ENCODE peak calls at places on chromosome 22, in five cellular contexts. X is mammary epithelial cell, R is heart left ventricle, J is AG04450, F is A549. G is an unnamed sample.

GRCh38 chr22:49400866-49401598 is 426.6 kb downstream of the BRD1 start:
- DNase-seq in R (no peak), J (no peak), X (no peak), F (no peak), G (no peak)

GRCh38 chr22:24390156-24390555 is 37.2 kb upstream of the ADORA2A start:
- DNase-seq in R (no peak), F (no peak), J (no peak), X (no peak), G (no peak)

GRCh38 chr22:27170491-27170890 is 513.1 kb downstream of the MIAT start:
- DNase-seq in F (peak), R (no peak), J (no peak), X (no peak), G (peak)

GRCh38 chr22:49734882-49735281 is 92.8 kb downstream of the BRD1 start:
- DNase-seq in J (no peak), R (peak), F (no peak), X (no peak), G (no peak)

GRCh38 chr22:29217827-29218757 is 12.4 kb downstream of the EMID1 start:
- DNase-seq in R (no peak), F (no peak), J (no peak), X (no peak), G (no peak)

GRCh38 chr22:37229805-37230672 is 14.0 kb downstream of the RAC2 start:
- DNase-seq in X (peak), R (no peak), F (no peak), J (no peak), G (peak)

GRCh38 chr22:49294656-49295464 is 532.8 kb downstream of the BRD1 start:
- DNase-seq in J (no peak), R (no peak), F (no peak), X (no peak), G (no peak)

GRCh38 chr22:32562916-32563315 is 88.3 kb downstream of the FBXO7 start:
- DNase-seq in J (no peak), X (no peak), R (no peak), F (no peak), G (no peak)

GRCh38 chr22:35522571-35523149 is 18.0 kb upstream of the RASD2 start:
- DNase-seq in J (no peak), X (no peak), R (no peak), F (no peak), G (no peak)

GRCh38 chr22:19270873-19271272 is 20.6 kb downstream of the CLTCL1 start:
- DNase-seq in R (no peak), X (no peak), J (no peak), F (no peak), G (no peak)

GRCh38 chr22:36806824-36807223 is 10.0 kb downstream of the PVALB start:
- DNase-seq in J (no peak), F (no peak), R (no peak), X (no peak), G (no peak)

GRCh38 chr22:26318975-26319374 is 110.1 kb upstream of the ASPHD2 start:
- DNase-seq in F (no peak), J (no peak), X (peak), R (no peak), G (peak)

GRCh38 chr22:31973739-31974138 is 29.4 kb downstream of the YWHAH start:
- DNase-seq in R (peak), F (no peak), X (no peak), J (no peak), G (peak)

GRCh38 chr22:43886231-43886630 is 5.6 kb downstream of the PNPLA5 start:
- DNase-seq in F (no peak), X (no peak), J (no peak), R (no peak), G (no peak)

GRCh38 chr22:37115032-37115431 is 5.5 kb upstream of the TMPRSS6 start:
- DNase-seq in R (no peak), F (no peak), J (no peak), X (no peak), G (no peak)

GRCh38 chr22:35911877-35912276 is 116.7 kb downstream of the RBFOX2 start:
- DNase-seq in J (no peak), X (no peak), F (no peak), R (no peak), G (no peak)

GRCh38 chr22:19962909-19963806 is 21.5 kb upstream of the TXNRD2 start:
- DNase-seq in R (no peak), J (no peak), F (no peak), X (peak), G (peak)

GRCh38 chr22:19473578-19473977 is 5.4 kb downstream of the UFD1 start:
- DNase-seq in R (no peak), J (no peak), F (peak), X (no peak), G (peak)

GRCh38 chr22:43955883-43956286 is 643 bp downstream of the SAMM50 start:
- DNase-seq in F (no peak), J (no peak), X (no peak), R (no peak), G (peak)

GRCh38 chr22:20299736-20300136 is 20.1 kb downstream of the DGCR6L start:
- DNase-seq in R (no peak), F (no peak), X (peak), J (no peak), G (peak)

GRCh38 chr22:31983911-31984661 is 39.8 kb downstream of the YWHAH start:
- DNase-seq in J (no peak), R (no peak), F (no peak), X (no peak), G (no peak)

GRCh38 chr22:27662359-27663030 is 139.1 kb downstream of the MN1 start:
- DNase-seq in F (no peak), X (no peak), J (no peak), R (peak), G (no peak)

GRCh38 chr22:32602154-32602553 is 127.5 kb downstream of the FBXO7 start:
- DNase-seq in J (no peak), F (no peak), R (no peak), X (no peak), G (no peak)

GRCh38 chr22:29994027-29994715 is 86.1 kb upstream of the HORMAD2 start:
- DNase-seq in X (peak), J (no peak), R (no peak), F (peak), G (no peak)

GRCh38 chr22:43798492-43798891 is 13.6 kb downstream of the EFCAB6 start:
- DNase-seq in J (no peak), X (no peak), F (no peak), R (no peak), G (no peak)

GRCh38 chr22:50481440-50482106 is at the start of gene ADM2:
- DNase-seq in R (no peak), J (no peak), F (no peak), X (no peak), G (peak)

GRCh38 chr22:39182478-39183030 is 30.1 kb upstream of the CBX7 start:
- DNase-seq in J (no peak), F (no peak), X (no peak), R (no peak), G (no peak)

GRCh38 chr22:20117656-20118571 is 888 bp upstream of the TRMT2A start:
- DNase-seq in J (no peak), X (no peak), F (no peak), R (peak), G (peak)

GRCh38 chr22:19226428-19226827 is 47.9 kb upstream of the SLC25A1 start:
- DNase-seq in X (no peak), R (no peak), F (no peak), J (no peak), G (no peak)

GRCh38 chr22:38452373-38453064 is 2.5 kb downstream of the KCNJ4 start:
- DNase-seq in J (no peak), F (no peak), R (peak), X (no peak), G (peak)

GRCh38 chr22:20430101-20430640 is 7.5 kb downstream of the SCARF2 start:
- DNase-seq in J (no peak), F (no peak), R (no peak), X (no peak), G (no peak)

GRCh38 chr22:49546811-49547585 is 280.7 kb downstream of the BRD1 start:
- DNase-seq in R (no peak), F (no peak), J (no peak), X (no peak), G (no peak)

GRCh38 chr22:50278956-50279619 is 8.9 kb upstream of the MAPK11 start:
- DNase-seq in R (no peak), J (no peak), X (no peak), F (no peak), G (no peak)

GRCh38 chr22:45311033-45311531 is 1.3 kb downstream of the FAM118A start:
- DNase-seq in F (no peak), R (no peak), X (no peak), J (no peak), G (no peak)
- H3K4me3 ChIP-seq in F (no peak), R (peak), X (peak), J (peak), G (peak)

GRCh38 chr22:42342426-42343135 is 72.1 kb upstream of the TCF20 start:
- DNase-seq in F (no peak), J (no peak), X (no peak), R (no peak), G (no peak)
- H3K4me3 ChIP-seq in F (peak), J (peak), X (peak), R (peak), G (peak)

DNA sequence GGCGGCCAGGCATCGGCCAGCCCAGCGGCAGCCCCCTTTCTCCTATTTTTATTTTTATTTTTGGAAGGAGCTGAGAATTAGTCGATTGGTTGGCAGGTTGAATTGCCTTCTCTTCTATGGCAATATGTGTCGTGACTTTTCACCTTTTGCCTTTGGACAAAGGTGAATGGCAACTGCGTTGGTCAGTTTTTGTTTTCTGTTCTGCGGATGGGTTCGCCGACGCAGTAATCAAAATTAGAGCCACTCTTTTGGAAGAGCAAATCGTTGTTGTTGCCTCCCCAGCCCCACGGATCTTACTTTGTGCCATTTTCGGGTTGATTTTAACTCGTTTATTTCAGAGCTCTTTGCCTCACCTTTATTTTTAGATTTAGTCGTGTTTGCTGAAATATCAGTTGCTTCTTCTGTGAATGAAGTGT is 1.5 kb downstream of the CECR2 start:
- DNase-seq in X (no peak), R (no peak), F (no peak), J (no peak), G (no peak)
- H3K4me3 ChIP-seq in X (no peak), R (peak), F (peak), J (no peak), G (peak)

GRCh38 chr22:42720263-42721044 is at the start of gene A4GALT:
- DNase-seq in R (peak), F (no peak), J (no peak), X (no peak), G (no peak)

GRCh38 chr22:42719656-42720262 is 911 bp downstream of the A4GALT start:
- DNase-seq in R (peak), X (no peak), J (no peak), F (no peak), G (no peak)

GRCh38 chr22:42724062-42724461 is 3.4 kb upstream of the A4GALT start:
- DNase-seq in J (no peak), F (no peak), X (no peak), R (peak), G (no peak)

GRCh38 chr22:42719133-42719532 is 1.5 kb downstream of the A4GALT start:
- DNase-seq in X (no peak), J (no peak), R (peak), F (no peak), G (no peak)

GRCh38 chr22:42721045-42721434 is 370 bp upstream of the A4GALT start:
- DNase-seq in F (no peak), X (no peak), J (no peak), R (peak), G (no peak)
- H3K4me3 ChIP-seq in F (peak), X (peak), J (peak), R (peak), G (peak)

DNA sequence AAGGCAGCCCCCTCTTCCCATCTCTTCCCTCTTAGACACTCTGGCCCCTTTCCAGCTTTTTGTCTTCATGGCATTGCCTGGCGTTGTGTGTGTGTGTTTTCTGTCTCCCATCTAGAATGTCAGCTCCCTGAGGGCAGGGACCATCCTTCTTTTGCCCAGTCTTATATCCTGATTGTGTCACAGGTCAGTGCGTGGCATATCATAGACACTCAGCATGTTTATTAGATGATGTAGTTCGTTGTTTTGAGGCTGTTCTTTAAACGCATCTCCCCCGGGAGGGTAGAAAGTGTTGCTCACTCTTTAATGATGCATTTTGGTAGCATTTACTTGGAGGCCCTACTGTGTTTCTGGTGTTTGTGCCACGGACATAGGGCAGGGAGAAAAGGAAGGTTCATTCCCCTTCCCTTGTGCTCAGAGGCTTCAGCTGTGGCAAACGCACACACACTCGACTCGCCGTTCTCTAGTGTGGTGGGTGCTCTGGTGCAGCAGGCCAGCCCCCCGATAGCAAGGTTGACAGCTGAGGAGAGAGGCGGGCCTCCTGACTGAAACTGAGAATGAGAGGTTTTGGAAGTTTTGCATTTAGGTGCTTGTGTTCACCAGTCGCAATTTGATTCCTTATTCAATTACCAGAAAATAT is 60.2 kb downstream of the TNRC6B start:
- DNase-seq in F (no peak), R (no peak), X (no peak), J (no peak), G (no peak)
- H3K4me3 ChIP-seq in F (no peak), R (no peak), X (no peak), J (no peak), G (no peak)

GRCh38 chr22:40954095-40954494 is 2.9 kb downstream of the RBX1 start:
- DNase-seq in F (no peak), X (no peak), R (no peak), J (no peak), G (no peak)

GRCh38 chr22:40950888-40951794 is at the start of gene RBX1:
- DNase-seq in X (peak), F (peak), J (peak), R (peak), G (peak)

GRCh38 chr22:40951795-40952602 is 821 bp downstream of the RBX1 start:
- DNase-seq in R (no peak), J (no peak), F (no peak), X (no peak), G (no peak)

GRCh38 chr22:40955516-40955915 is 4.3 kb downstream of the RBX1 start:
- DNase-seq in X (peak), J (no peak), R (no peak), F (no peak), G (no peak)

GRCh38 chr22:40953446-40953845 is 2.3 kb downstream of the RBX1 start:
- DNase-seq in X (no peak), R (no peak), J (no peak), F (no peak), G (no peak)
- H3K4me3 ChIP-seq in X (no peak), R (no peak), J (peak), F (no peak), G (no peak)

GRCh38 chr22:46846154-46846831 is 83.8 kb downstream of the TBC1D22A start:
- DNase-seq in R (no peak), X (peak), F (no peak), J (no peak), G (peak)

GRCh38 chr22:46846832-46847355 is 84.4 kb downstream of the TBC1D22A start:
- DNase-seq in J (no peak), R (no peak), F (no peak), X (no peak), G (no peak)

GRCh38 chr22:46843691-46844297 is 81.3 kb downstream of the TBC1D22A start:
- DNase-seq in F (no peak), X (peak), J (no peak), R (no peak), G (peak)

GRCh38 chr22:46844606-46845210 is 82.3 kb downstream of the TBC1D22A start:
- DNase-seq in J (no peak), R (no peak), F (no peak), X (no peak), G (no peak)

GRCh38 chr22:46845281-46846153 is 83.1 kb downstream of the TBC1D22A start:
- DNase-seq in J (no peak), F (peak), X (no peak), R (no peak), G (peak)
- H3K4me3 ChIP-seq in J (peak), F (no peak), X (peak), R (peak), G (peak)

DNA sequence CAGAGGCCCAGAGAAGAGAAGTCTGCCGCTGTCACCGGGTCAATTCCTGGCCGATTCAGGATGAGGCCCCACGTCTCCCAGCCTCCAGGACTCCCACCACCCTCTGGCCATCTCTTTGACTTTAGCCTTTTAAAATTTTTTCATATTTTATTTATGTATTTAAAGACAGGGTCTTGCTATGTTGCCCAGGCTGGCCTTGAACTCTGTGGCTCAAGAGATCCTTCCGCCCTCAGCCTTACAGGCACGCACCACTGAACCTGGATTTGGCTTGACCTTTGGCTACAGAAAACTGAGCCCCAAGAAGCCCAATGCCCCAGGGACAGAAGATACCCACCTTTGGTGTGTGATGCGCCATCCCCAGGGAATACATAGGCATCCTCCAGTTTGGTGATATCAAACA is 3.9 kb downstream of the POLR3H start:
- DNase-seq in J (no peak), X (no peak), R (no peak), F (no peak), G (no peak)
- H3K4me3 ChIP-seq in J (no peak), X (no peak), R (no peak), F (no peak), G (no peak)

DNA sequence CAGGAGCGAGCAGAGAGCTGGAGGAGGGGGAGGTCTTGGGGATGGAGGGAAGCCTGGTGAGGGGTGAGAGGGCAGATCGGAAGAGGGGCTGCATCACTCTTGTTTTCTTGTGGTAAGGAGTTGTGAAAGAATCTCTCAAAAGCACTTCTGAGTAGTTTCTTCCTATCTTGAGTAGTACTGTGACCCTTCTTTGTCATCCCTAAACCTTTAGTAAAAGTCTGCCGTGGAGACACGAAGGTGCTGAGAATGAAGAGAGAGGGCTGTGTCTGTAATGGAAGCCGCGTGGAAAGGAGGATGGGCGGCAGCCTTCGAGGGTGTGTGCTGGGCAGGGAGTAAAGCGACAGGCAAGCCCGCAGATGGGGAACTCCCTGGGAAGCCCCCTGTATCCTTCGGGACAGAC is 237.8 kb downstream of the TBC1D22A start:
- DNase-seq in X (no peak), J (no peak), R (no peak), F (no peak), G (no peak)
- H3K4me3 ChIP-seq in X (no peak), J (no peak), R (no peak), F (no peak), G (no peak)

GRCh38 chr22:23222033-23222840 is 41.9 kb downstream of the BCR start:
- DNase-seq in X (no peak), R (no peak), J (no peak), F (no peak), G (no peak)

GRCh38 chr22:23219317-23219716 is 39.0 kb downstream of the BCR start:
- DNase-seq in F (no peak), R (no peak), J (no peak), X (no peak), G (no peak)

GRCh38 chr22:23221351-23221804 is 41.1 kb downstream of the BCR start:
- DNase-seq in R (no peak), F (no peak), X (no peak), J (no peak), G (no peak)

GRCh38 chr22:23219787-23220484 is 39.6 kb downstream of the BCR start:
- DNase-seq in X (peak), J (no peak), F (no peak), R (peak), G (peak)

GRCh38 chr22:23220485-23221350 is 40.4 kb downstream of the BCR start:
- DNase-seq in X (peak), F (no peak), R (no peak), J (no peak), G (no peak)
- H3K4me3 ChIP-seq in X (no peak), F (no peak), R (no peak), J (no peak), G (no peak)